ENCODE peak calls at places on chromosome 11, in four cellular contexts. H is NB4, X is Peyer's patch, L is breast epithelium. Z is an unnamed sample.

GRCh38 chr11:102494216-102494615 is 36.3 kb downstream of the MMP7 start:
- DNase-seq in H (no peak), X (no peak), L (no peak), Z (peak; percentile 43)

GRCh38 chr11:24295360-24295759 is 201.5 kb upstream of the LUZP2 start:
- DNase-seq in H (no peak), L (no peak), X (no peak), Z (no peak)

GRCh38 chr11:59206635-59207034 is 6.1 kb downstream of the MPEG1 start:
- DNase-seq in X (no peak), H (peak; percentile 45), L (no peak), Z (peak; percentile 55)

GRCh38 chr11:60870276-60870675 is 2.9 kb downstream of the ZP1 start:
- DNase-seq in X (no peak), H (no peak), L (no peak), Z (no peak)

GRCh38 chr11:2114430-2115241 is 24.6 kb downstream of the IGF2 start:
- DNase-seq in L (no peak), H (no peak), X (no peak), Z (no peak)

GRCh38 chr11:4704054-4704789 is at the start of gene MMP26:
- DNase-seq in L (no peak), H (peak; percentile 90), X (no peak), Z (no peak)

GRCh38 chr11:13691296-13691899 is 22.9 kb downstream of the FAR1 start:
- DNase-seq in H (no peak), L (no peak), X (no peak), Z (no peak)

GRCh38 chr11:17991799-17992433 is 20.9 kb downstream of the SERGEF start:
- DNase-seq in X (peak; percentile 22), H (peak; percentile 66), L (no peak), Z (peak; percentile 34)

GRCh38 chr11:94151903-94152677 is 23.4 kb downstream of the PANX1 start:
- DNase-seq in L (no peak), H (peak; percentile 46), X (no peak), Z (peak; percentile 37)

GRCh38 chr11:17934194-17934593 is 78.7 kb downstream of the SERGEF start:
- DNase-seq in H (no peak), L (no peak), X (no peak), Z (no peak)

GRCh38 chr11:88345408-88345807 is 7.9 kb upstream of the CTSC start:
- DNase-seq in H (peak; percentile 77), L (no peak), X (no peak), Z (no peak)

DNA sequence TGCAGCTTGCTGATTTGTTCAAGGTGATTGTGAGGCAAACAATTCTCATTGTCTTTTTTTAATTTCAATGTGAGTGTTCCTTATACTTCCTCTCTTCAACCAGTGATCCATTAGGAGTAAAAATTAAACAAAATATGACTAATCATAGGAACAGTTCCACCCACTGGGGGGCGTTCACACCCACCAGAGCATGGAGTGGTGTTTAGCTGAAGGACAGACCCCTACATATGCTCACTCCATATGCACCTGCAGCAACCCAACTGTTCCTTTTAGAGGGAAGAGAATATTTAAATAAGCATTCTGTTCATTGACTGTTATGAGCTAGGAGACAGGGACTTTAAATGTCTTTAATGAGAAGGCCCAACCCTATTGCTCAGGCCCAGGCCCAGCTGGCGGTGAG is 78.7 kb upstream of the DRD2 start:
- DNase-seq in H (peak; percentile 8), L (no peak), X (no peak), Z (no peak)
- TF ChIP-seq CTCF in H (no peak), L (no peak), X (no peak), Z (no peak)

GRCh38 chr11:64229959-64230208 is 464 bp upstream of the DNAJC4 start:
- DNase-seq in L (no peak), X (no peak), H (no peak), Z (no peak)

GRCh38 chr11:64232182-64233018 is 2.0 kb upstream of the VEGFB start:
- DNase-seq in L (no peak), H (no peak), X (no peak), Z (no peak)

GRCh38 chr11:64231536-64231935 is 1.2 kb downstream of the DNAJC4 start:
- DNase-seq in H (no peak), L (no peak), X (no peak), Z (no peak)

GRCh38 chr11:64230209-64230984 is at the start of gene DNAJC4:
- DNase-seq in X (peak; percentile 99), H (peak; percentile 95), L (peak; percentile 90), Z (peak; percentile 96)

GRCh38 chr11:64230985-64231365 is 627 bp downstream of the DNAJC4 start:
- DNase-seq in H (peak; percentile 78), L (no peak), X (no peak), Z (no peak)
- TF ChIP-seq POLR2A in H (peak; percentile 2), L (no peak), X (no peak), Z (no peak)

GRCh38 chr11:65662802-65663633 is at the start of gene RELA:
- DNase-seq in H (peak; percentile 95), X (peak; percentile 85), L (peak; percentile 92), Z (peak; percentile 93)
- TF ChIP-seq CTCF in H (no peak), X (peak; percentile 30), L (no peak), Z (no peak)

DNA sequence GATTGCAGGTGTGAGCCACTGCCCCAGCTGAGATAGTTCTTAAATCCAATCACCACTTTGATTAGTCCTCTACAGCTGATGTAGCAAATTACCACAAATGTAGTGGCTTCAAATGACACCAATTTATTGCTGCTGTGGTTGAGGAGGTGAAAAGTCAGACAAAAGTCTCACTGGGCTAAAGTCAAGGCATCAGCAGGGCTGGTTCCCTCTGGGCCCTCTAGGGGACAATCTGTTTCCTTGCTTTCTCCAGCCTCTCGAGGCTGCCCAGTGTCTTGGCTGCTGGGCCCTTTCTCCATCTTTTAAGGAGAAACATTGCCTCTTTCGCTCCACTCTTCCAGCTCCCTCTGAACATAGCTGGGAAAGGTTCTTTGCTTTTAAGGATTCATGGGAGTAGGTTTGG is 50.5 kb upstream of the SHANK2 start:
- DNase-seq in X (no peak), H (no peak), L (peak; percentile 20), Z (peak; percentile 14)
- TF ChIP-seq POLR2A in X (no peak), H (no peak), L (no peak), Z (no peak)

DNA sequence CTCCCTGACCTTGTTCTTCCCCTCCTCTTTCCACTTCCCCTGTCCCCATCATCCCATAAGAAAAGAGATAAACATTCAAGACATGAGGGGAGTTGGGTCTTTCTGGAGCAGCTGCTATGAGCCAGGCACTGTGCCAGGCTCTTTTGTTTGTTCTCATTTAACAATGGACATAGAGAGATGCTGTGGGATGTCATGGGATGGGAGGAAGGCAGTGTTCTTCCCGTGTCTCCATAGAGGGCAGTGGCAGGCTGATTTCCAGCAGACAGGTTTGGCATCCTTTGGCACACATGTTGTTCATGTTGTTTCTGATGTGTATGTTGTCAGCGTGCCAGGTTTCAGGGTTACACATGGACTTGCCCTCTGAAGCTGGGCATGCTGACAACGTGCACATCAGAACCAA is 44.0 kb upstream of the NECTIN1 start:
- DNase-seq in L (no peak), H (no peak), X (no peak), Z (no peak)
- TF ChIP-seq CTCF in L (no peak), H (no peak), X (no peak), Z (no peak)

DNA sequence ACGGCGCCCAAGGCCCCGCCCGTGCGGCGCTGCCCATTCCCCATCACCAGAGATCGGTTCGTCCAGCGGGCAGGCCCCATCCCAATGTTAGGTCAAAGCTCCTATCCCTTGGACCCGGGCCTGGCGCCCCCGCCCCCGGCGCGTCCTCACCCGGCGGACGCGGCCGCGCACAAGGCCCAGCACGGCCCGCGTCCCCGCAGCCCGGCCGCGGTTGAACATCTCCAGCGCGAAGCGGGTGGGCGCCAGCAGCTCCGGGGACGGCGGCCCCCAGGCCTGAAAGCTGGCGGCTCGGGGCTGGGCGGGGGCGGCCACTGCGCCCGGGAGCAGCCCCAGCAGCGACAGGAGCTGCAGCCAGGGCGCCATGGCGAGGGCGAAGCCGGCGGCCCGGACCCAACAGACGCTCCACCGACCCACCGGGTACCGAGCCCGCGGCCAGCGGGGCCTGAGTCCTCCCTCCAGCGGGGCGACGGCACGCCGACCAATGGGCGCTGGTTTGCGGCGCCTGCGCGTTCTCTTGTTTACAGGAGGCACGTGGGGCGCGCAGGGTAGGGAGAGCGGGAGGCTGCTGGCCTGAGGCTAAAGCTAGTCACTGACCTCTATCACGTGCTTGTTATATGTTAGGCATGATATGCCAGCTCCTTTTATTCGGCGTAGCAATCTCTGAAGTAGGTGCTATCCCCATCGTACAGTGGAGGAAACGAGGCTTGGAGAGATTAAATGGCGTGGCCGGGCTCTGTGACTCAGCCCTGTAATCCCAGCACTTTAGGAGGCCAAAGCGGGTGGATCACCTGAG is at the start of gene CTSF:
- DNase-seq in L (peak; percentile 88), X (peak; percentile 79), H (peak; percentile 51), Z (peak; percentile 91)
- TF ChIP-seq POLR2A in L (no peak), X (no peak), H (no peak), Z (no peak)

DNA sequence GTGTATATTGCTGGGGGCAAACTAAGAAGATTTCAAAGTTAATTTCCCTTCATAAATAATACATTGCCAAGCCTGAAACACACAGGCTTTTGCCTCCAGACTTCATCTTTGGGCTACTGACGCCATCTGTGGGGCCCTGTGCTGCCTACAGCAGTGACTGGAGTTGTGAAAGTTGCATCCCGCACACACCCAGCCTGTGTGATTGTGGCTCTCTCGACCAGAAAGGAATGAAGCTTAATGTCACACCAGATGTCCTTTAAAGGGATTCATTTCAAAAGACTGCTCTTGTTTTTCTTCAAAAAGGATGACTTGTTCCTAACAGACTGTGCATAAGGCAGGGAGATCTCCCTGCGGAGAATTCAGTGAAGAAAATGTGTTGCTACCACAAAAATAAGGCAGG is 210.5 kb downstream of the FAM181B start:
- DNase-seq in X (no peak), L (no peak), H (no peak), Z (no peak)
- TF ChIP-seq CTCF in X (no peak), L (no peak), H (no peak), Z (no peak)

GRCh38 chr11:34567733-34568132 is 53.2 kb upstream of the EHF start:
- DNase-seq in X (no peak), H (no peak), L (no peak), Z (no peak)

GRCh38 chr11:34566209-34566551 is 52.6 kb upstream of the ELF5 start:
- DNase-seq in L (no peak), X (no peak), H (no peak), Z (no peak)

GRCh38 chr11:34573537-34573936 is 47.4 kb upstream of the EHF start:
- DNase-seq in X (no peak), L (no peak), H (no peak), Z (no peak)

GRCh38 chr11:34566736-34567135 is 53.1 kb upstream of the ELF5 start:
- DNase-seq in H (no peak), L (no peak), X (no peak), Z (no peak)

GRCh38 chr11:34570584-34570983 is 50.3 kb upstream of the EHF start:
- DNase-seq in X (no peak), L (peak; percentile 85), H (peak; percentile 8), Z (peak; percentile 51)
- TF ChIP-seq POLR2A in X (no peak), L (no peak), H (no peak), Z (no peak)

Z was measured in stomach.